ENCODE peak calls at places on chromosomes 12 and 14, in eight cellular contexts. S, G, V, O, J, L, C and T are unnamed samples.

GRCh38 chr14:55600784-55601561 is 21.0 kb downstream of the KTN1 start:
- DNase-seq in S (no peak), G (no peak), V (no peak), O (no peak), J (peak), L (peak), C (no peak), T (no peak)

GRCh38 chr14:24095196-24096068 is 1.3 kb downstream of the PCK2 start:
- DNase-seq in S (peak), G (no peak), V (peak), O (peak), J (peak), L (peak), C (peak), T (no peak)

GRCh38 chr12:125280482-125281377 is 215.5 kb downstream of the AACS start:
- DNase-seq in S (no peak), G (peak), V (no peak), O (no peak), J (no peak), L (no peak), C (no peak), T (no peak)

GRCh38 chr12:121034906-121035305 is 4.1 kb downstream of the OASL start:
- DNase-seq in S (no peak), G (no peak), V (no peak), O (no peak), J (no peak), L (no peak), C (no peak), T (no peak)

GRCh38 chr14:34718750-34719304 is 4.4 kb upstream of the CFL2 start:
- DNase-seq in S (no peak), G (no peak), V (no peak), O (no peak), J (peak), L (peak), C (peak), T (no peak)

GRCh38 chr12:104360988-104361707 is 57.6 kb downstream of the EID3 start:
- DNase-seq in S (no peak), G (no peak), V (no peak), O (no peak), J (peak), L (no peak), C (no peak), T (no peak)

GRCh38 chr14:64411001-64411400 is 22.8 kb downstream of the MTHFD1 start:
- DNase-seq in S (no peak), G (no peak), V (no peak), O (no peak), J (no peak), L (no peak), C (no peak), T (no peak)

GRCh38 chr12:13135336-13136178 is 32.1 kb upstream of the GSG1 start:
- DNase-seq in S (no peak), G (no peak), V (no peak), O (peak), J (peak), L (peak), C (peak), T (no peak)

GRCh38 chr14:73249108-73249507 is 11.8 kb downstream of the PAPLN start:
- DNase-seq in S (no peak), G (no peak), V (no peak), O (no peak), J (no peak), L (no peak), C (no peak), T (no peak)

GRCh38 chr14:19920021-19920657 is at the start of gene OR4K5:
- DNase-seq in S (no peak), G (no peak), V (no peak), O (no peak), J (no peak), L (no peak), C (no peak), T (no peak)

GRCh38 chr14:32984531-32984930 is 45.9 kb downstream of the NPAS3 start:
- DNase-seq in S (no peak), G (no peak), V (no peak), O (no peak), J (no peak), L (no peak), C (no peak), T (no peak)

GRCh38 chr14:71193663-71194062 is 286.4 kb downstream of the PCNX1 start:
- DNase-seq in S (no peak), G (no peak), V (no peak), O (no peak), J (no peak), L (no peak), C (no peak), T (no peak)

GRCh38 chr12:42593781-42594322 is 4.3 kb upstream of the PRICKLE1 start:
- DNase-seq in S (no peak), G (no peak), V (no peak), O (no peak), J (no peak), L (no peak), C (no peak), T (no peak)

GRCh38 chr14:99966030-99966429 is 99.2 kb upstream of the EVL start:
- DNase-seq in S (no peak), G (no peak), V (no peak), O (no peak), J (no peak), L (no peak), C (no peak), T (no peak)

GRCh38 chr12:96302706-96303310 is 97.4 kb downstream of the CDK17 start:
- DNase-seq in S (no peak), G (no peak), V (no peak), O (no peak), J (no peak), L (no peak), C (no peak), T (no peak)

GRCh38 chr12:18171571-18171970 is 81.6 kb upstream of the RERGL start:
- DNase-seq in S (no peak), G (no peak), V (no peak), O (no peak), J (peak), L (peak), C (no peak), T (no peak)

GRCh38 chr12:105740970-105741725 is 397.6 kb downstream of the NUAK1 start:
- DNase-seq in S (peak), G (no peak), V (no peak), O (no peak), J (peak), L (peak), C (peak), T (no peak)

GRCh38 chr12:101829639-101830390 is 944 bp downstream of the GNPTAB start:
- DNase-seq in S (no peak), G (no peak), V (no peak), O (no peak), J (peak), L (no peak), C (no peak), T (no peak)

GRCh38 chr12:69170293-69170692 is 69.1 kb upstream of the CPSF6 start:
- DNase-seq in S (no peak), G (no peak), V (no peak), O (no peak), J (no peak), L (no peak), C (no peak), T (no peak)

GRCh38 chr12:6224550-6224949 is 24.4 kb downstream of the CD9 start:
- DNase-seq in S (no peak), G (no peak), V (no peak), O (peak), J (no peak), L (no peak), C (no peak), T (no peak)

GRCh38 chr12:2061402-2061801 is 8.6 kb downstream of the CACNA1C start:
- DNase-seq in S (peak), G (no peak), V (no peak), O (no peak), J (no peak), L (no peak), C (no peak), T (no peak)
- TF ChIP-seq CTCF in S (no peak), G (no peak), V (no peak), O (no peak), J (no peak), L (no peak), C (no peak), T (no peak)

DNA sequence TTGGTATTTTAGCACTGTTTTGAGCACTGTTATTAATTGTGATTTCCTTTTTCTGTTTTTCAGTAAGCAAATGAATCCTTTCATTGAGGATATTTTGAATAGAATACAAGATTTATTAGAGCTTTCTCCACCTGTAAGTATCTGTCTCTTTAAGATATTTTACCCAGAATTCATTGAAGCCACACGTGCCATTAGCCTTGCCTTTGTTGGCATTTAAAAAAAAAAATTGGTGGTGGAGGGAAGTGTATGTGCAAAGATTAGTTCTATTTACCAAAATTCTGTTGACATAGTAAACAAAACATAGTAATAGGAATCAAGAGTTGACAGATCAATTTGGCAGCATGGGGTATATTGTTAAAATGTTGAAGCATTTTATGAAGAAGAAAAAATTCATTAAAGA is 23.8 kb downstream of the XPOT start:
- DNase-seq in S (no peak), G (no peak), V (no peak), O (no peak), J (no peak), L (no peak), C (no peak), T (no peak)
- TF ChIP-seq CTCF in S (no peak), G (no peak), V (no peak), O (no peak), J (no peak), L (no peak), C (no peak), T (no peak)

GRCh38 chr14:101564444-101564776 is 3.1 kb downstream of the DIO3 start:
- DNase-seq in S (no peak), G (no peak), V (no peak), O (no peak), J (no peak), L (no peak), C (no peak), T (no peak)

GRCh38 chr14:101563654-101564443 is 2.6 kb downstream of the DIO3 start:
- DNase-seq in S (no peak), G (no peak), V (no peak), O (no peak), J (no peak), L (no peak), C (no peak), T (no peak)

GRCh38 chr14:101563352-101563653 is 2.0 kb downstream of the DIO3 start:
- DNase-seq in S (no peak), G (no peak), V (no peak), O (no peak), J (no peak), L (no peak), C (no peak), T (no peak)

GRCh38 chr14:101567252-101567651 is 6.0 kb downstream of the DIO3 start:
- DNase-seq in S (no peak), G (no peak), V (no peak), O (no peak), J (no peak), L (no peak), C (no peak), T (no peak)

GRCh38 chr14:101564819-101565698 is 3.8 kb downstream of the DIO3 start:
- DNase-seq in S (no peak), G (no peak), V (no peak), O (no peak), J (no peak), L (no peak), C (no peak), T (no peak)
- TF ChIP-seq CTCF in S (no peak), G (no peak), V (no peak), O (no peak), J (no peak), L (no peak), C (no peak), T (no peak)

DNA sequence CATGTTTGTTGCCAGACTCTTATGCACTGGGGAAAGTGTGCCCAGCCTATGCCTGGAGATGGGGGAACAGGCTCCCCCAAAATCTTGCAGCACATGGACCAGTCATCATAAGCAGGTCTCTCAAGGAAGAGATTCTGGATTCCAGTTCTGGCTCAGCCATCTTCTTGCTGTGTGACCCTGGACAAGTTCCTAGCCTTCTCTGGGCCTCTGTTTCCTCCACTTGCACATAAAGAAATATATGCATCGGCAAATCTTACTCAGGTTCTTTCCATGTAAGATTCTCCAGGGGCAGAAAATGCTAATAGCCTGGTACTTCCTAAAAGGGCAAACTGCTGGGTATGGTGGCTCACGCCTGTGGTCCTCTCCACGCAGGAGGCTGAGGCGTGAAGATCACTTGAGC is 7.2 kb downstream of the OAS3 start:
- DNase-seq in S (no peak), G (no peak), V (no peak), O (no peak), J (no peak), L (no peak), C (no peak), T (no peak)
- TF ChIP-seq CTCF in S (no peak), G (no peak), V (no peak), O (no peak), J (no peak), L (no peak), C (no peak), T (no peak)

DNA sequence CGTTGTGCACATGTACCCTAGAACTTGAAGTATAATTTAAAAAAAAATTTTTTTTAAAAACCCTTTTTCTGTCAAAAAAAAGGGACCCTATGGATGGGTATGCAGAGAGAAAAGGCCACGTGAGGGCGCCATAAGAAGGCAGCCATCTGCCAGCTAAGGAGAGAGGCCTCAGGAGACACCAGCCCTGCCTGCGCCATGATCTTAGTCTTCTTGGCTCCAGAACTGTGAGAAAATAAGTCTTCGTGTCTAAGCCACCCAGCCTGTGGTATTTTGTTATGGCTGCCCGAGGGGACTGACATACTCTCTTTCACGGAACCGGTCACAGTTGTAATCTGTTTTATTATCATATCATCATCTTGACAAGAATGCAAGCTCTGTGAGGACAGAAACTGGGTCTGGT is 174.8 kb downstream of the EFCAB11 start:
- DNase-seq in S (no peak), G (no peak), V (no peak), O (no peak), J (peak), L (no peak), C (no peak), T (no peak)
- TF ChIP-seq CTCF in S (no peak), G (no peak), V (no peak), O (no peak), J (peak), L (no peak), C (no peak), T (no peak)

GRCh38 chr14:103105580-103106168 is 11.1 kb downstream of the EXOC3L4 start:
- DNase-seq in S (no peak), G (no peak), V (no peak), O (no peak), J (no peak), L (no peak), C (no peak), T (no peak)
- TF ChIP-seq CTCF in S (no peak), G (peak), V (no peak), O (no peak), J (peak), L (no peak), C (no peak), T (no peak)

GRCh38 chr12:54935235-54935951 is 49.2 kb downstream of the TESPA1 start:
- DNase-seq in S (no peak), G (peak), V (peak), O (no peak), J (peak), L (peak), C (peak), T (no peak)
- TF ChIP-seq CTCF in S (no peak), G (peak), V (no peak), O (no peak), J (peak), L (peak), C (no peak), T (no peak)